ENCODE peak calls at places on chromosomes 6 and 20, in nine cellular contexts. One of them, this sample, is unnamed.

GRCh38 chr6:72367439-72367838 is 254.4 kb upstream of the KCNQ5 start:
- DNase-seq in neural crest cell: no peak
- DNase-seq in posterior vena cava: no peak
- DNase-seq in T-helper 2 cell: no peak
- DNase-seq in Right ventricle myocardium inferior: no peak
- DNase-seq in fibroblast of the aortic adventitia: no peak
- DNase-seq in fibroblast of pulmonary artery: no peak
- DNase-seq in T-helper 1 cell: no peak
- DNase-seq in AG04450: no peak
- DNase-seq in this sample: no peak

GRCh38 chr6:33738153-33738552 is 8.6 kb downstream of the IP6K3 start:
- DNase-seq in neural crest cell: no peak
- DNase-seq in T-helper 1 cell: no peak
- DNase-seq in fibroblast of pulmonary artery: no peak
- DNase-seq in AG04450: no peak
- DNase-seq in T-helper 2 cell: no peak
- DNase-seq in posterior vena cava: no peak
- DNase-seq in fibroblast of the aortic adventitia: no peak
- DNase-seq in Right ventricle myocardium inferior: peak
- DNase-seq in this sample: no peak

GRCh38 chr6:24972551-24972950 is 36.8 kb upstream of the RIPOR2 start:
- DNase-seq in T-helper 1 cell: no peak
- DNase-seq in neural crest cell: no peak
- DNase-seq in T-helper 2 cell: no peak
- DNase-seq in AG04450: no peak
- DNase-seq in fibroblast of the aortic adventitia: no peak
- DNase-seq in posterior vena cava: no peak
- DNase-seq in Right ventricle myocardium inferior: no peak
- DNase-seq in fibroblast of pulmonary artery: no peak
- DNase-seq in this sample: no peak

GRCh38 chr20:50331469-50332251 is 141.0 kb downstream of the CEBPB start:
- DNase-seq in AG04450: no peak
- DNase-seq in fibroblast of pulmonary artery: no peak
- DNase-seq in Right ventricle myocardium inferior: no peak
- DNase-seq in T-helper 1 cell: no peak
- DNase-seq in posterior vena cava: no peak
- DNase-seq in neural crest cell: no peak
- DNase-seq in T-helper 2 cell: no peak
- DNase-seq in fibroblast of the aortic adventitia: no peak
- DNase-seq in this sample: no peak

GRCh38 chr6:53044071-53044470 is 21.1 kb upstream of the FBXO9 start:
- DNase-seq in neural crest cell: no peak
- DNase-seq in fibroblast of pulmonary artery: peak
- DNase-seq in T-helper 2 cell: no peak
- DNase-seq in T-helper 1 cell: no peak
- DNase-seq in Right ventricle myocardium inferior: no peak
- DNase-seq in posterior vena cava: no peak
- DNase-seq in fibroblast of the aortic adventitia: peak
- DNase-seq in AG04450: no peak
- DNase-seq in this sample: no peak

GRCh38 chr6:3753228-3753795 is 1.8 kb upstream of the PXDC1 start:
- DNase-seq in T-helper 1 cell: no peak
- DNase-seq in AG04450: no peak
- DNase-seq in T-helper 2 cell: no peak
- DNase-seq in fibroblast of the aortic adventitia: no peak
- DNase-seq in fibroblast of pulmonary artery: no peak
- DNase-seq in Right ventricle myocardium inferior: no peak
- DNase-seq in posterior vena cava: no peak
- DNase-seq in neural crest cell: no peak
- DNase-seq in this sample: no peak

GRCh38 chr20:20215976-20216727 is 151.8 kb upstream of the INSM1 start:
- DNase-seq in fibroblast of pulmonary artery: no peak
- DNase-seq in posterior vena cava: no peak
- DNase-seq in T-helper 1 cell: no peak
- DNase-seq in AG04450: no peak
- DNase-seq in Right ventricle myocardium inferior: no peak
- DNase-seq in neural crest cell: no peak
- DNase-seq in T-helper 2 cell: no peak
- DNase-seq in fibroblast of the aortic adventitia: no peak
- DNase-seq in this sample: peak

GRCh38 chr20:58891686-58892125 is 39.2 kb downstream of the GNAS start:
- DNase-seq in Right ventricle myocardium inferior: no peak
- DNase-seq in AG04450: no peak
- DNase-seq in fibroblast of the aortic adventitia: peak
- DNase-seq in posterior vena cava: no peak
- DNase-seq in T-helper 1 cell: no peak
- DNase-seq in fibroblast of pulmonary artery: peak
- DNase-seq in neural crest cell: peak
- DNase-seq in T-helper 2 cell: no peak
- DNase-seq in this sample: peak

GRCh38 chr20:25541676-25542075 is 43.7 kb downstream of the NINL start:
- DNase-seq in neural crest cell: no peak
- DNase-seq in posterior vena cava: no peak
- DNase-seq in T-helper 1 cell: no peak
- DNase-seq in T-helper 2 cell: no peak
- DNase-seq in fibroblast of pulmonary artery: peak
- DNase-seq in AG04450: no peak
- DNase-seq in Right ventricle myocardium inferior: no peak
- DNase-seq in fibroblast of the aortic adventitia: peak
- DNase-seq in this sample: no peak

GRCh38 chr6:71107935-71108420 is 151.1 kb upstream of the B3GAT2 start:
- DNase-seq in posterior vena cava: no peak
- DNase-seq in fibroblast of the aortic adventitia: peak
- DNase-seq in neural crest cell: no peak
- DNase-seq in T-helper 2 cell: no peak
- DNase-seq in fibroblast of pulmonary artery: peak
- DNase-seq in Right ventricle myocardium inferior: no peak
- DNase-seq in T-helper 1 cell: no peak
- DNase-seq in AG04450: peak
- DNase-seq in this sample: no peak

GRCh38 chr6:73521351-73522254 is 771 bp upstream of the EEF1A1 start:
- DNase-seq in T-helper 1 cell: no peak
- DNase-seq in Right ventricle myocardium inferior: peak
- DNase-seq in AG04450: peak
- DNase-seq in fibroblast of the aortic adventitia: peak
- DNase-seq in neural crest cell: peak
- DNase-seq in posterior vena cava: peak
- DNase-seq in T-helper 2 cell: no peak
- DNase-seq in fibroblast of pulmonary artery: peak
- DNase-seq in this sample: no peak

GRCh38 chr20:3084283-3084985 is at the start of gene AVP:
- DNase-seq in Right ventricle myocardium inferior: no peak
- DNase-seq in T-helper 1 cell: no peak
- DNase-seq in AG04450: no peak
- DNase-seq in fibroblast of the aortic adventitia: no peak
- DNase-seq in fibroblast of pulmonary artery: no peak
- DNase-seq in T-helper 2 cell: no peak
- DNase-seq in posterior vena cava: peak
- DNase-seq in neural crest cell: no peak
- DNase-seq in this sample: no peak

GRCh38 chr6:84249724-84250123 is 22.3 kb upstream of the CEP162 start:
- DNase-seq in AG04450: no peak
- DNase-seq in fibroblast of the aortic adventitia: peak
- DNase-seq in posterior vena cava: no peak
- DNase-seq in T-helper 2 cell: no peak
- DNase-seq in Right ventricle myocardium inferior: no peak
- DNase-seq in neural crest cell: no peak
- DNase-seq in fibroblast of pulmonary artery: peak
- DNase-seq in T-helper 1 cell: no peak
- DNase-seq in this sample: no peak

GRCh38 chr6:54053893-54054391 is 57.3 kb upstream of the MLIP start:
- DNase-seq in Right ventricle myocardium inferior: no peak
- DNase-seq in T-helper 1 cell: no peak
- DNase-seq in fibroblast of pulmonary artery: peak
- DNase-seq in posterior vena cava: no peak
- DNase-seq in AG04450: peak
- DNase-seq in fibroblast of the aortic adventitia: peak
- DNase-seq in T-helper 2 cell: no peak
- DNase-seq in neural crest cell: no peak
- DNase-seq in this sample: no peak

GRCh38 chr20:46220808-46221207 is 87.5 kb downstream of the CDH22 start:
- DNase-seq in AG04450: no peak
- DNase-seq in fibroblast of pulmonary artery: no peak
- DNase-seq in neural crest cell: peak
- DNase-seq in fibroblast of the aortic adventitia: no peak
- DNase-seq in Right ventricle myocardium inferior: no peak
- DNase-seq in T-helper 2 cell: no peak
- DNase-seq in T-helper 1 cell: no peak
- DNase-seq in posterior vena cava: no peak
- DNase-seq in this sample: no peak

GRCh38 chr6:109383438-109383940 is 1.2 kb upstream of the CD164 start:
- DNase-seq in neural crest cell: no peak
- DNase-seq in T-helper 2 cell: no peak
- DNase-seq in Right ventricle myocardium inferior: no peak
- DNase-seq in posterior vena cava: no peak
- DNase-seq in AG04450: no peak
- DNase-seq in fibroblast of pulmonary artery: no peak
- DNase-seq in fibroblast of the aortic adventitia: no peak
- DNase-seq in T-helper 1 cell: no peak
- DNase-seq in this sample: no peak

This sample was measured in CD8-positive, alpha-beta T cell.